ENCODE peak calls at places on chromosomes 5 and 9, in nine cellular contexts. B is esophagus squamous epithelium, Z is lower leg skin, L is T-cell, M is tibial artery, O is NCI-H2171, D is GM12891, W is AG08396, S is psoas muscle. P is an unnamed sample.

GRCh38 chr9:115022760-115023434 is 92.5 kb upstream of the TNFSF8 start:
- DNase-seq in B (no peak), Z (no peak), L (no peak), M (no peak), O (no peak), D (no peak), W (peak), S (no peak), P (no peak)

GRCh38 chr9:101628173-101628572 is 33.4 kb upstream of the PPP3R2 start:
- DNase-seq in B (no peak), Z (no peak), L (no peak), M (no peak), O (no peak), D (no peak), W (no peak), S (no peak), P (no peak)

GRCh38 chr5:127930311-127930710 is 153.3 kb upstream of the SLC12A2 start:
- DNase-seq in B (no peak), Z (no peak), L (no peak), M (no peak), O (no peak), D (no peak), W (peak), S (no peak), P (no peak)

GRCh38 chr5:9015250-9015936 is 530.5 kb downstream of the SEMA5A start:
- DNase-seq in B (no peak), Z (no peak), L (no peak), M (no peak), O (no peak), D (no peak), W (no peak), S (no peak), P (no peak)

GRCh38 chr5:53038196-53038847 is 49.2 kb downstream of the ITGA2 start:
- DNase-seq in B (no peak), Z (no peak), L (no peak), M (no peak), O (no peak), D (no peak), W (no peak), S (no peak), P (no peak)

GRCh38 chr5:164296603-164297080 is 791.2 kb downstream of the MAT2B start:
- DNase-seq in B (no peak), Z (no peak), L (no peak), M (no peak), O (no peak), D (no peak), W (no peak), S (no peak), P (no peak)

GRCh38 chr5:124420952-124421351 is 325.5 kb downstream of the ZNF608 start:
- DNase-seq in B (no peak), Z (no peak), L (no peak), M (no peak), O (no peak), D (no peak), W (no peak), S (no peak), P (no peak)

GRCh38 chr9:70588999-70589398 is 174.5 kb upstream of the KLF9 start:
- DNase-seq in B (no peak), Z (no peak), L (no peak), M (no peak), O (no peak), D (no peak), W (no peak), S (no peak), P (no peak)

GRCh38 chr5:41788800-41789395 is 81.3 kb downstream of the OXCT1 start:
- DNase-seq in B (no peak), Z (no peak), L (no peak), M (no peak), O (no peak), D (no peak), W (no peak), S (no peak), P (no peak)

GRCh38 chr9:83469722-83470121 is 68.5 kb downstream of the FRMD3 start:
- DNase-seq in B (no peak), Z (no peak), L (no peak), M (no peak), O (no peak), D (no peak), W (no peak), S (no peak), P (no peak)

GRCh38 chr5:122129332-122129731 is at the start of gene ZNF474:
- DNase-seq in B (no peak), Z (peak), L (no peak), M (peak), O (no peak), D (no peak), W (peak), S (no peak), P (no peak)

GRCh38 chr5:143164557-143164956 is 238.9 kb downstream of the NR3C1 start:
- DNase-seq in B (no peak), Z (no peak), L (no peak), M (no peak), O (no peak), D (no peak), W (no peak), S (no peak), P (no peak)

GRCh38 chr9:124934290-124934689 is 6.6 kb downstream of the GOLGA1 start:
- DNase-seq in B (no peak), Z (no peak), L (no peak), M (no peak), O (no peak), D (no peak), W (peak), S (no peak), P (peak)

GRCh38 chr5:93428868-93429267 is 152.2 kb downstream of the NR2F1-AS1 start:
- DNase-seq in B (no peak), Z (no peak), L (no peak), M (no peak), O (no peak), D (no peak), W (no peak), S (no peak), P (no peak)

GRCh38 chr9:92245005-92245797 is 48.3 kb downstream of the IARS1 start:
- DNase-seq in B (no peak), Z (no peak), L (no peak), M (no peak), O (no peak), D (no peak), W (peak), S (no peak), P (no peak)

GRCh38 chr5:57696906-57697590 is 214.4 kb upstream of the ACTBL2 start:
- DNase-seq in B (no peak), Z (no peak), L (no peak), M (no peak), O (no peak), D (no peak), W (no peak), S (no peak), P (no peak)

GRCh38 chr9:112760821-112761220 is 10.3 kb downstream of the SNX30 start:
- DNase-seq in B (no peak), Z (no peak), L (no peak), M (no peak), O (no peak), D (no peak), W (no peak), S (no peak), P (no peak)

GRCh38 chr5:159303286-159303685 is 27.0 kb downstream of the IL12B start:
- DNase-seq in B (no peak), Z (no peak), L (no peak), M (no peak), O (no peak), D (no peak), W (no peak), S (no peak), P (no peak)

GRCh38 chr5:50751064-50751657 is 84.7 kb downstream of the PARP8 start:
- DNase-seq in B (no peak), Z (no peak), L (peak), M (no peak), O (peak), D (no peak), W (peak), S (no peak), P (peak)

GRCh38 chr5:75054110-75054930 is 2.0 kb upstream of the GCNT4 start:
- DNase-seq in B (no peak), Z (peak), L (no peak), M (peak), O (no peak), D (no peak), W (peak), S (peak), P (no peak)

GRCh38 chr9:84988621-84989020 is 319.1 kb downstream of the NTRK2 start:
- DNase-seq in B (no peak), Z (no peak), L (no peak), M (no peak), O (no peak), D (no peak), W (no peak), S (no peak), P (no peak)

GRCh38 chr5:86838078-86838477 is 220.3 kb downstream of the COX7C start:
- DNase-seq in B (no peak), Z (no peak), L (no peak), M (no peak), O (no peak), D (no peak), W (no peak), S (no peak), P (no peak)

GRCh38 chr9:137682431-137682991 is 63.7 kb downstream of the EHMT1 start:
- DNase-seq in B (no peak), Z (no peak), L (no peak), M (peak), O (no peak), D (no peak), W (no peak), S (no peak), P (no peak)